ENCODE peak calls at places on chromosomes 1 and 21, in eight cellular contexts. One of them, this sample, is unnamed.

GRCh38 chr1:228058981-228059535 is 23.4 kb upstream of the ARF1 start:
- DNase-seq in A549: no peak
- DNase-seq in esophagus squamous epithelium: no peak
- DNase-seq in thoracic aorta: no peak
- DNase-seq in brain microvascular endothelial cell: no peak
- DNase-seq in Panc1: no peak
- DNase-seq in left lung: no peak
- DNase-seq in GM23248: no peak
- DNase-seq in this sample: no peak

GRCh38 chr21:41883582-41883981 is 4.4 kb upstream of the PRDM15 start:
- DNase-seq in A549: no peak
- DNase-seq in esophagus squamous epithelium: no peak
- DNase-seq in thoracic aorta: no peak
- DNase-seq in brain microvascular endothelial cell: no peak
- DNase-seq in Panc1: no peak
- DNase-seq in left lung: no peak
- DNase-seq in GM23248: peak
- DNase-seq in this sample: no peak

GRCh38 chr1:203166192-203166940 is 9.3 kb downstream of the MYBPH start:
- DNase-seq in A549: peak
- DNase-seq in esophagus squamous epithelium: no peak
- DNase-seq in thoracic aorta: no peak
- DNase-seq in brain microvascular endothelial cell: no peak
- DNase-seq in Panc1: no peak
- DNase-seq in left lung: no peak
- DNase-seq in GM23248: no peak
- DNase-seq in this sample: no peak

GRCh38 chr1:179043266-179043665 is 17.6 kb downstream of the FAM20B start:
- DNase-seq in A549: no peak
- DNase-seq in esophagus squamous epithelium: no peak
- DNase-seq in thoracic aorta: no peak
- DNase-seq in brain microvascular endothelial cell: no peak
- DNase-seq in Panc1: no peak
- DNase-seq in left lung: no peak
- DNase-seq in GM23248: no peak
- DNase-seq in this sample: no peak

GRCh38 chr1:74437035-74437434 is 75.4 kb downstream of the LRRC53 start:
- DNase-seq in A549: no peak
- DNase-seq in esophagus squamous epithelium: no peak
- DNase-seq in thoracic aorta: no peak
- DNase-seq in brain microvascular endothelial cell: no peak
- DNase-seq in Panc1: no peak
- DNase-seq in left lung: no peak
- DNase-seq in GM23248: no peak
- DNase-seq in this sample: no peak

GRCh38 chr1:231404318-231404717 is 17.8 kb downstream of the EGLN1 start:
- DNase-seq in A549: no peak
- DNase-seq in esophagus squamous epithelium: no peak
- DNase-seq in thoracic aorta: no peak
- DNase-seq in brain microvascular endothelial cell: no peak
- DNase-seq in Panc1: no peak
- DNase-seq in left lung: no peak
- DNase-seq in GM23248: no peak
- DNase-seq in this sample: no peak

GRCh38 chr1:38097256-38097655 is 50.7 kb upstream of the POU3F1 start:
- DNase-seq in A549: no peak
- DNase-seq in esophagus squamous epithelium: no peak
- DNase-seq in thoracic aorta: no peak
- DNase-seq in brain microvascular endothelial cell: no peak
- DNase-seq in Panc1: no peak
- DNase-seq in left lung: no peak
- DNase-seq in GM23248: no peak
- DNase-seq in this sample: no peak

GRCh38 chr1:163168053-163168452 is 34.7 kb downstream of the RGS5 start:
- DNase-seq in A549: peak
- DNase-seq in esophagus squamous epithelium: no peak
- DNase-seq in thoracic aorta: peak
- DNase-seq in brain microvascular endothelial cell: peak
- DNase-seq in Panc1: peak
- DNase-seq in left lung: no peak
- DNase-seq in GM23248: peak
- DNase-seq in this sample: no peak

GRCh38 chr1:43582162-43582566 is 51.5 kb downstream of the PTPRF start:
- DNase-seq in A549: peak
- DNase-seq in esophagus squamous epithelium: no peak
- DNase-seq in thoracic aorta: no peak
- DNase-seq in brain microvascular endothelial cell: peak
- DNase-seq in Panc1: peak
- DNase-seq in left lung: no peak
- DNase-seq in GM23248: peak
- DNase-seq in this sample: no peak

GRCh38 chr21:33662046-33662445 is 19.7 kb downstream of the ITSN1 start:
- DNase-seq in A549: no peak
- DNase-seq in esophagus squamous epithelium: no peak
- DNase-seq in thoracic aorta: no peak
- DNase-seq in brain microvascular endothelial cell: no peak
- DNase-seq in Panc1: no peak
- DNase-seq in left lung: no peak
- DNase-seq in GM23248: no peak
- DNase-seq in this sample: no peak

GRCh38 chr1:230087722-230088115 is 20.7 kb downstream of the GALNT2 start:
- DNase-seq in A549: no peak
- DNase-seq in esophagus squamous epithelium: no peak
- DNase-seq in thoracic aorta: no peak
- DNase-seq in brain microvascular endothelial cell: no peak
- DNase-seq in Panc1: no peak
- DNase-seq in left lung: no peak
- DNase-seq in GM23248: peak
- DNase-seq in this sample: no peak

GRCh38 chr21:42534901-42535378 is 21.3 kb downstream of the SLC37A1 start:
- DNase-seq in A549: no peak
- DNase-seq in esophagus squamous epithelium: no peak
- DNase-seq in thoracic aorta: no peak
- DNase-seq in brain microvascular endothelial cell: no peak
- DNase-seq in Panc1: no peak
- DNase-seq in left lung: no peak
- DNase-seq in GM23248: no peak
- DNase-seq in this sample: no peak

GRCh38 chr1:9438431-9439073 is 100.7 kb upstream of the SLC25A33 start:
- DNase-seq in A549: peak
- DNase-seq in esophagus squamous epithelium: no peak
- DNase-seq in thoracic aorta: peak
- DNase-seq in brain microvascular endothelial cell: peak
- DNase-seq in Panc1: peak
- DNase-seq in left lung: no peak
- DNase-seq in GM23248: peak
- DNase-seq in this sample: peak

GRCh38 chr1:201499795-201500669 is 6.9 kb downstream of the CSRP1 start:
- DNase-seq in A549: no peak
- DNase-seq in esophagus squamous epithelium: no peak
- DNase-seq in thoracic aorta: no peak
- DNase-seq in brain microvascular endothelial cell: no peak
- DNase-seq in Panc1: no peak
- DNase-seq in left lung: no peak
- DNase-seq in GM23248: peak
- DNase-seq in this sample: peak

GRCh38 chr21:44954281-44954771 is 14.5 kb downstream of the SLX9 start:
- DNase-seq in A549: no peak
- DNase-seq in esophagus squamous epithelium: no peak
- DNase-seq in thoracic aorta: no peak
- DNase-seq in brain microvascular endothelial cell: no peak
- DNase-seq in Panc1: no peak
- DNase-seq in left lung: peak
- DNase-seq in GM23248: no peak
- DNase-seq in this sample: no peak

GRCh38 chr1:36352910-36353878 is 29.7 kb upstream of the EVA1B start:
- DNase-seq in A549: no peak
- DNase-seq in esophagus squamous epithelium: no peak
- DNase-seq in thoracic aorta: no peak
- DNase-seq in brain microvascular endothelial cell: peak
- DNase-seq in Panc1: no peak
- DNase-seq in left lung: no peak
- DNase-seq in GM23248: peak
- DNase-seq in this sample: no peak

DNA sequence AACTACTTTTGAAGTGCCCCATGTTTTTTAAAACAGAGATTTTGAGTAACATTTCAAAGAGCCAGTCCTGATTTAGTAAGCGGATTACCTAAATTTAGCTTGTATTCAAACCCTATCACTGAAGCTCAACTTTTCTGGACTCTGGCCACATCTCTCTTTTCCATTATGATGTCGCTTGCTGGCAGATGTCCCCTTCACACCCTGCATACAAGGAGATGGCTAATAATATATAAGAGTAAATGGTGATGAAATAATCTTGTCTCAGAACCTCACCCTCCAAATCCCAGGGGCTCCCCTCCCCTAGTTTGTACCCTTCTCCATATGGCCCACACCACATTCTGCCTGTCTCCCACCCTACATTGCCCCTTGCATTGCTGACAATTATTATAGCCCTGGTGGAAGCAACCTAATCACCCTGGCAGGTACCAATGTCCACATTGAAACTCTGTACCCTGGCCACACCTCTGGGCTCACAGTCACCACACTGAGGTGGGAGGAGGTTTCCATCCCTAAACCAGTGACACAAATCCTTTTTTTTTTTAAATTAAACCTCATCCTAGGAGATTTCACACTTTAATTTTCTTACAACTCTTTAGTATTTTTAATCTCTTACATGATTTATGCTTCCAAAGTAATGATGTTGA is 106.0 kb upstream of the SYT6 start:
- DNase-seq in A549: no peak
- DNase-seq in esophagus squamous epithelium: no peak
- DNase-seq in thoracic aorta: no peak
- DNase-seq in brain microvascular endothelial cell: no peak
- DNase-seq in Panc1: no peak
- DNase-seq in left lung: no peak
- DNase-seq in GM23248: no peak
- DNase-seq in this sample: no peak
- H3K27ac ChIP-seq in A549: no peak
- H3K27ac ChIP-seq in esophagus squamous epithelium: no peak
- H3K27ac ChIP-seq in thoracic aorta: no peak
- H3K27ac ChIP-seq in brain microvascular endothelial cell: no peak
- H3K27ac ChIP-seq in Panc1: no peak
- H3K27ac ChIP-seq in left lung: no peak
- H3K27ac ChIP-seq in GM23248: no peak
- H3K27ac ChIP-seq in this sample: no peak

DNA sequence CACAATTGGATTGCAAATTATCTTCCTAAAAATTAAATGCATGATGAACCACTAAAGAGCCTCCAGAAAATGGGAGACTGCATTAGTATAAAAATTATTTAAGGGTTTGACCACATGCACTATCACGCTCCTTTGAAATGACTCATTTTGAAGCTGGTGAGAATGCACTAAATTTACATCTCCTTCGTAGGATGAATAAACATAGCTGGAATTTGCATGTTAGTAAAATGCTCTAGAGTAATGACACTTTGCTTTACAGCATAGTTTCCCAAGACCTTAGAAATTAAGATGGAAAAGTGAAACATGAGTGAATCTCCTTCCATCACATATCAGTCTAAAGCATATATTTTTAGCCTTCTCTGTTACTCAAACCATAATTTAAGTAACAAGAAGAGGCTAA is 2.4 kb downstream of the PLPPR4 start:
- DNase-seq in A549: no peak
- DNase-seq in esophagus squamous epithelium: no peak
- DNase-seq in thoracic aorta: no peak
- DNase-seq in brain microvascular endothelial cell: peak
- DNase-seq in Panc1: no peak
- DNase-seq in left lung: no peak
- DNase-seq in GM23248: peak
- DNase-seq in this sample: no peak
- H3K27ac ChIP-seq in A549: no peak
- H3K27ac ChIP-seq in esophagus squamous epithelium: no peak
- H3K27ac ChIP-seq in thoracic aorta: no peak
- H3K27ac ChIP-seq in brain microvascular endothelial cell: peak
- H3K27ac ChIP-seq in Panc1: no peak
- H3K27ac ChIP-seq in left lung: no peak
- H3K27ac ChIP-seq in GM23248: peak
- H3K27ac ChIP-seq in this sample: no peak

GRCh38 chr1:60915441-60915840 is 166.9 kb upstream of the NFIA start:
- DNase-seq in A549: no peak
- DNase-seq in esophagus squamous epithelium: no peak
- DNase-seq in thoracic aorta: no peak
- DNase-seq in brain microvascular endothelial cell: no peak
- DNase-seq in Panc1: no peak
- DNase-seq in left lung: no peak
- DNase-seq in GM23248: no peak
- DNase-seq in this sample: no peak
- H3K27ac ChIP-seq in A549: no peak
- H3K27ac ChIP-seq in esophagus squamous epithelium: no peak
- H3K27ac ChIP-seq in thoracic aorta: no peak
- H3K27ac ChIP-seq in brain microvascular endothelial cell: no peak
- H3K27ac ChIP-seq in Panc1: no peak
- H3K27ac ChIP-seq in left lung: no peak
- H3K27ac ChIP-seq in GM23248: no peak
- H3K27ac ChIP-seq in this sample: no peak

GRCh38 chr21:38386967-38387366 is 111.3 kb downstream of the ERG start:
- DNase-seq in A549: no peak
- DNase-seq in esophagus squamous epithelium: no peak
- DNase-seq in thoracic aorta: no peak
- DNase-seq in brain microvascular endothelial cell: peak
- DNase-seq in Panc1: no peak
- DNase-seq in left lung: peak
- DNase-seq in GM23248: peak
- DNase-seq in this sample: no peak

GRCh38 chr21:38392722-38393121 is 105.6 kb downstream of the ERG start:
- DNase-seq in A549: no peak
- DNase-seq in esophagus squamous epithelium: no peak
- DNase-seq in thoracic aorta: no peak
- DNase-seq in brain microvascular endothelial cell: no peak
- DNase-seq in Panc1: no peak
- DNase-seq in left lung: no peak
- DNase-seq in GM23248: no peak
- DNase-seq in this sample: no peak

GRCh38 chr21:38388684-38389676 is 109.3 kb downstream of the ERG start:
- DNase-seq in A549: no peak
- DNase-seq in esophagus squamous epithelium: no peak
- DNase-seq in thoracic aorta: no peak
- DNase-seq in brain microvascular endothelial cell: peak
- DNase-seq in Panc1: no peak
- DNase-seq in left lung: no peak
- DNase-seq in GM23248: peak
- DNase-seq in this sample: no peak

GRCh38 chr21:38388219-38388618 is 110.1 kb downstream of the ERG start:
- DNase-seq in A549: no peak
- DNase-seq in esophagus squamous epithelium: no peak
- DNase-seq in thoracic aorta: no peak
- DNase-seq in brain microvascular endothelial cell: peak
- DNase-seq in Panc1: no peak
- DNase-seq in left lung: no peak
- DNase-seq in GM23248: peak
- DNase-seq in this sample: no peak

DNA sequence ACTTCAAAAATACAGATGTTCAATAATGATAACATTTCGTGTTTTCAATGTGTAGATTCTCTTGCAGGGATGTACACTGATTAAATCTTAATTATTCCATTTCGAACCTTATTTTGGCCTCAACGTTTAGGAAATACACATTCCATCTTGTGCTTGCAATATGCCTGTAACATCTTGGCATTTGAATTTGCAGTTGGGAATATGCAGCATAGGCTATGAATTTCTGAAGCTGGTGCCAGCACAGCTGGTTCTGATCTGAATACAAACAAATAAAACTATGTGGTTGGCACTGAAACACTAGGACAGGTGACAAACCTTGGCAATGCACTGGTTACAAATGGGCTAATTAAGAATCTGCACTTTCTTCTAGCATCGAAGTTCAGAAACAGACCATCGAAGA is 108.4 kb downstream of the ERG start:
- DNase-seq in A549: no peak
- DNase-seq in esophagus squamous epithelium: no peak
- DNase-seq in thoracic aorta: no peak
- DNase-seq in brain microvascular endothelial cell: no peak
- DNase-seq in Panc1: no peak
- DNase-seq in left lung: no peak
- DNase-seq in GM23248: no peak
- DNase-seq in this sample: no peak
- H3K27ac ChIP-seq in A549: no peak
- H3K27ac ChIP-seq in esophagus squamous epithelium: no peak
- H3K27ac ChIP-seq in thoracic aorta: no peak
- H3K27ac ChIP-seq in brain microvascular endothelial cell: no peak
- H3K27ac ChIP-seq in Panc1: no peak
- H3K27ac ChIP-seq in left lung: no peak
- H3K27ac ChIP-seq in GM23248: no peak
- H3K27ac ChIP-seq in this sample: no peak